ENCODE peak calls at places on chromosomes 4 and X, in five cellular contexts. A is activated CD8-positive, alpha-beta memory T cell treated with anti-CD3 and anti-CD28 coated beads for 1 hour; E is mucosa of gallbladder; S is stimulated activated CD8-positive, alpha-beta memory T cell treated with anti-CD3 and anti-CD28 coated beads, Interleukin-12 subunit alpha, Interleukin-12 subunit beta, amount 100 ng/mL, for 4 hours; B is activated naive CD4-positive, alpha-beta T cell. Z is an unnamed sample.

GRCh38 chr4:112075129-112075753 is 70.0 kb upstream of the FAM241A start:
- DNase-seq in E (peak; percentile 38), B (no peak), A (no peak), S (no peak), Z (peak; percentile 54)

GRCh38 chr4:136644279-136644678 is 888.0 kb downstream of the PCDH18 start:
- DNase-seq in B (no peak), A (no peak), S (no peak), E (no peak), Z (no peak)

GRCh38 chr4:71151054-71151453 is 157.6 kb downstream of the DCK start:
- DNase-seq in S (no peak), B (no peak), A (no peak), E (no peak), Z (no peak)

GRCh38 chr4:2363056-2363719 is 55.3 kb downstream of the ZFYVE28 start:
- DNase-seq in A (no peak), S (no peak), B (no peak), E (peak; percentile 67), Z (no peak)

GRCh38 chrX:6558979-6559378 is 24.1 kb upstream of the VCX3A start:
- DNase-seq in B (no peak), E (no peak), A (no peak), S (no peak), Z (no peak)

GRCh38 chr4:169869487-169869886 is 111.7 kb upstream of the HPF1 start:
- DNase-seq in E (no peak), A (no peak), B (no peak), S (no peak), Z (no peak)

GRCh38 chr4:55675196-55675793 is 39.2 kb upstream of the NMU start:
- DNase-seq in B (no peak), S (no peak), E (no peak), A (no peak), Z (no peak)

GRCh38 chr4:155906554-155907247 is 3.2 kb downstream of the TDO2 start:
- DNase-seq in S (no peak), B (no peak), A (no peak), E (peak; percentile 17), Z (no peak)

GRCh38 chr4:137531951-137532868 is at the start of gene PCDH18:
- DNase-seq in B (no peak), S (no peak), A (no peak), E (peak; percentile 89), Z (no peak)

GRCh38 chr4:121741751-121742150 is 23.2 kb downstream of the SMIM43 start:
- DNase-seq in A (no peak), S (no peak), E (no peak), B (no peak), Z (no peak)

Z was measured in K562.